ENCODE peak calls at places on chromosome 11, in eight cellular contexts. S is Karpas-422; C is CD8-positive, alpha-beta memory T cell; H is CD4-positive, alpha-beta T cell; R is cardiac muscle cell; T is heart right ventricle; D is A673; U is naive thymus-derived CD4-positive, alpha-beta T cell. Q is an unnamed sample.

GRCh38 chr11:27471588-27472397 is 797 bp downstream of the LGR4 start:
- DNase-seq in S (no peak), C (peak; percentile 16), H (no peak), R (peak; percentile 35), T (peak; percentile 46), D (peak; percentile 75), U (no peak), Q (no peak)

GRCh38 chr11:110095554-110095953 is 2.4 kb downstream of the ZC3H12C start:
- DNase-seq in S (no peak), C (no peak), H (no peak), R (peak; percentile 56), T (no peak), D (peak; percentile 29), U (no peak), Q (no peak)

GRCh38 chr11:66617148-66617814 is 851 bp downstream of the RBM14 start:
- DNase-seq in S (no peak), C (no peak), H (no peak), R (peak; percentile 68), T (peak; percentile 76), D (no peak), U (peak; percentile 28), Q (peak; percentile 60)

GRCh38 chr11:58067685-58068084 is 36.9 kb downstream of the OR6Q1 start:
- DNase-seq in S (no peak), C (no peak), H (no peak), R (no peak), T (no peak), D (no peak), U (no peak), Q (no peak)

GRCh38 chr11:8098879-8099278 is 17.9 kb downstream of the TUB start:
- DNase-seq in S (no peak), C (no peak), H (no peak), R (no peak), T (no peak), D (no peak), U (no peak), Q (no peak)

GRCh38 chr11:65129649-65130441 is 4.5 kb downstream of the SYVN1 start:
- DNase-seq in S (peak; percentile 84), C (no peak), H (no peak), R (no peak), T (no peak), D (no peak), U (no peak), Q (no peak)

GRCh38 chr11:74932169-74932568 is 16.7 kb downstream of the XRRA1 start:
- DNase-seq in S (no peak), C (no peak), H (no peak), R (peak; percentile 34), T (no peak), D (peak; percentile 29), U (no peak), Q (peak; percentile 48)

GRCh38 chr11:70775386-70775785 is 377.1 kb downstream of the CTTN start:
- DNase-seq in S (no peak), C (no peak), H (no peak), R (no peak), T (no peak), D (no peak), U (no peak), Q (no peak)

GRCh38 chr11:72634472-72635095 is 39.6 kb downstream of the PDE2A start:
- DNase-seq in S (no peak), C (no peak), H (no peak), R (no peak), T (peak; percentile 55), D (no peak), U (no peak), Q (no peak)

GRCh38 chr11:128531588-128531987 is 55.8 kb downstream of the ETS1 start:
- DNase-seq in S (no peak), C (no peak), H (no peak), R (no peak), T (no peak), D (no peak), U (no peak), Q (no peak)

GRCh38 chr11:8732276-8732675 is 49.7 kb downstream of the RPL27A start:
- DNase-seq in S (no peak), C (no peak), H (no peak), R (no peak), T (no peak), D (no peak), U (no peak), Q (no peak)

GRCh38 chr11:60345489-60345888 is 18.4 kb downstream of the MS4A6E start:
- DNase-seq in S (peak; percentile 80), C (no peak), H (no peak), R (peak; percentile 3), T (peak; percentile 13), D (peak; percentile 49), U (no peak), Q (no peak)

GRCh38 chr11:47347134-47347533 is 5.4 kb downstream of the MYBPC3 start:
- DNase-seq in S (no peak), C (no peak), H (no peak), R (no peak), T (no peak), D (no peak), U (no peak), Q (no peak)

GRCh38 chr11:118649941-118650340 is 29.5 kb downstream of the TREH start:
- DNase-seq in S (no peak), C (no peak), H (no peak), R (no peak), T (no peak), D (no peak), U (no peak), Q (no peak)

GRCh38 chr11:74691755-74692154 is 39.5 kb downstream of the CHRDL2 start:
- DNase-seq in S (no peak), C (no peak), H (no peak), R (no peak), T (no peak), D (no peak), U (no peak), Q (no peak)

GRCh38 chr11:112806876-112807275 is 154.3 kb upstream of the NCAM1 start:
- DNase-seq in S (no peak), C (no peak), H (no peak), R (no peak), T (no peak), D (peak; percentile 85), U (no peak), Q (no peak)

GRCh38 chr11:128525411-128526243 is 61.7 kb downstream of the ETS1 start:
- DNase-seq in S (no peak), C (peak; percentile 83), H (no peak), R (no peak), T (no peak), D (no peak), U (peak; percentile 81), Q (peak; percentile 74)

GRCh38 chr11:12585861-12586260 is 88.4 kb upstream of the TEAD1 start:
- DNase-seq in S (no peak), C (no peak), H (no peak), R (no peak), T (no peak), D (no peak), U (no peak), Q (no peak)

GRCh38 chr11:118610773-118611432 is 3.5 kb downstream of the PHLDB1 start:
- DNase-seq in S (peak; percentile 78), C (peak; percentile 81), H (peak; percentile 74), R (peak; percentile 78), T (peak; percentile 86), D (peak; percentile 77), U (peak; percentile 83), Q (no peak)

GRCh38 chr11:108871152-108871551 is 206.3 kb downstream of the DDX10 start:
- DNase-seq in S (peak; percentile 84), C (no peak), H (no peak), R (peak; percentile 85), T (no peak), D (peak; percentile 76), U (peak; percentile 14), Q (no peak)

GRCh38 chr11:120173771-120174170 is 35.9 kb upstream of the TRIM29 start:
- DNase-seq in S (no peak), C (no peak), H (no peak), R (peak; percentile 25), T (no peak), D (no peak), U (no peak), Q (no peak)

DNA sequence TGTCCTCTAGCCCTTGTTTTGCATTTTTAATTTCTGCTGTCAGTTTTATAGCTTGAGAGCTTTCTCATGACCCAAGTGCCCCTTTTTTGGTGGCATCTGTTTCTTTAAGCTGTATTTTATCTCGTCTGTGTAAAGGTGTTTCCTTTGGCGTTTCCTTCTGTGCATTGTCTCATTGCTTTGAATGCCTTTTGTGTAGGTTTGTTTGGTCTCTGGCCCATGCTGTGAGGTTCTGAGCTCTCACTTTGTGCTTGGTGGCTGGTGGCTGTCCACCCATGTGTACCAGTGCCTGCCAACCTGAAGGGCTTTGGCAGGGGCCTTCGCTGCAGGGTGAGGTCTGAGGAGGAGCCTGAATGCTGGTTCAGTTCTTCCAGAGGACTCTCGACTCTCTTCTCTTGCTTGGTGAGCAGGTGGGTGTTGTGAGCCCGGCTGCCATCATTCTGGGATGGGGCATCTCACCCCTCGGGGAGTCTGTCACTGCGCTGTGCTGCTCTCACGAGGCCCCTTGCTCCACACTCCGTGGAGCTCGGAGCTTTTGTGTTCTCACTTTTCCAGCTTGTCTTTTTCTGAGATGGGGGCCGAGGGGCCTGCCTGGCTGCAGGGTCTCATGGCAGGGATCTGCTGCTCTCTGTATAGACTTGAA is 14.9 kb downstream of the AP2A2 start:
- DNase-seq in S (no peak), C (no peak), H (no peak), R (no peak), T (no peak), D (no peak), U (no peak), Q (no peak)
- H3K27ac ChIP-seq in S (no peak overlapping the region), C (no peak overlapping the region), H (no peak overlapping the region), R (peak overlapping the region; percentile 23), T (peak overlapping the region; percentile 27), D (peak overlapping the region; percentile 37), U (no peak overlapping the region), Q (no peak overlapping the region)

GRCh38 chr11:99522467-99523173 is 501.9 kb downstream of the CNTN5 start:
- DNase-seq in S (no peak), C (no peak), H (no peak), R (no peak), T (no peak), D (no peak), U (no peak), Q (no peak)
- H3K27ac ChIP-seq in S (no peak overlapping the region), C (no peak overlapping the region), H (no peak overlapping the region), R (no peak overlapping the region), T (no peak overlapping the region), D (no peak overlapping the region), U (no peak overlapping the region), Q (no peak overlapping the region)

GRCh38 chr11:130599073-130599654 is 150.7 kb downstream of the ADAMTS15 start:
- DNase-seq in S (no peak), C (no peak), H (no peak), R (peak; percentile 83), T (peak; percentile 81), D (peak; percentile 35), U (no peak), Q (no peak)
- H3K27ac ChIP-seq in S (no peak overlapping the region), C (no peak overlapping the region), H (no peak overlapping the region), R (no peak overlapping the region), T (no peak overlapping the region), D (no peak overlapping the region), U (no peak overlapping the region), Q (no peak overlapping the region)

GRCh38 chr11:2779499-2779980 is 79.7 kb upstream of the KCNQ1OT1 start:
- DNase-seq in S (no peak), C (no peak), H (peak; percentile 2), R (no peak), T (no peak), D (no peak), U (no peak), Q (no peak)
- H3K27ac ChIP-seq in S (no peak overlapping the region), C (peak overlapping the region; percentile 69), H (no peak overlapping the region), R (peak overlapping the region; percentile 92), T (peak overlapping the region; percentile 75), D (no peak overlapping the region), U (no peak overlapping the region), Q (no peak overlapping the region)

Q was measured in foreskin keratinocyte.